ENCODE peak calls at places on chromosome 15, in six cellular contexts. One of them, this sample, is unnamed.

GRCh38 chr15:81516461-81516860 is 142.4 kb upstream of the TMC3 start:
- DNase-seq in cardiac fibroblast: peak
- DNase-seq in endodermal cell: no peak
- DNase-seq in AG04450: no peak
- DNase-seq in gastrocnemius medialis: no peak
- DNase-seq in H1: no peak
- DNase-seq in this sample: no peak

GRCh38 chr15:90637693-90638092 is 79.5 kb upstream of the BLM start:
- DNase-seq in H1: no peak
- DNase-seq in gastrocnemius medialis: no peak
- DNase-seq in cardiac fibroblast: no peak
- DNase-seq in endodermal cell: no peak
- DNase-seq in AG04450: no peak
- DNase-seq in this sample: no peak

GRCh38 chr15:82613764-82614163 is 33.4 kb downstream of the CPEB1 start:
- DNase-seq in endodermal cell: no peak
- DNase-seq in H1: no peak
- DNase-seq in AG04450: no peak
- DNase-seq in gastrocnemius medialis: no peak
- DNase-seq in cardiac fibroblast: no peak
- DNase-seq in this sample: no peak

GRCh38 chr15:32029409-32029861 is 880 bp upstream of the CHRNA7 start:
- DNase-seq in AG04450: no peak
- DNase-seq in endodermal cell: peak
- DNase-seq in H1: no peak
- DNase-seq in gastrocnemius medialis: no peak
- DNase-seq in cardiac fibroblast: no peak
- DNase-seq in this sample: no peak

GRCh38 chr15:51299187-51300015 is 39.0 kb downstream of the CYP19A1 start:
- DNase-seq in endodermal cell: no peak
- DNase-seq in gastrocnemius medialis: no peak
- DNase-seq in cardiac fibroblast: no peak
- DNase-seq in AG04450: no peak
- DNase-seq in H1: no peak
- DNase-seq in this sample: no peak

GRCh38 chr15:60585743-60586708 is 107.1 kb upstream of the ICE2 start:
- DNase-seq in cardiac fibroblast: peak
- DNase-seq in gastrocnemius medialis: peak
- DNase-seq in AG04450: peak
- DNase-seq in endodermal cell: peak
- DNase-seq in H1: no peak
- DNase-seq in this sample: no peak

GRCh38 chr15:75174736-75175135 is 26.9 kb upstream of the C15orf39 start:
- DNase-seq in H1: no peak
- DNase-seq in AG04450: no peak
- DNase-seq in gastrocnemius medialis: no peak
- DNase-seq in endodermal cell: no peak
- DNase-seq in cardiac fibroblast: no peak
- DNase-seq in this sample: no peak

GRCh38 chr15:26864664-26865191 is 2.1 kb upstream of the GABRA5 start:
- DNase-seq in endodermal cell: peak
- DNase-seq in H1: no peak
- DNase-seq in cardiac fibroblast: peak
- DNase-seq in gastrocnemius medialis: no peak
- DNase-seq in AG04450: no peak
- DNase-seq in this sample: peak

GRCh38 chr15:100958326-100959065 is 39.3 kb downstream of the LRRK1 start:
- DNase-seq in gastrocnemius medialis: no peak
- DNase-seq in endodermal cell: no peak
- DNase-seq in H1: no peak
- DNase-seq in cardiac fibroblast: peak
- DNase-seq in AG04450: no peak
- DNase-seq in this sample: no peak

GRCh38 chr15:26126819-26127387 is 263.8 kb upstream of the ATP10A start:
- DNase-seq in endodermal cell: no peak
- DNase-seq in gastrocnemius medialis: no peak
- DNase-seq in cardiac fibroblast: no peak
- DNase-seq in H1: no peak
- DNase-seq in AG04450: no peak
- DNase-seq in this sample: no peak

GRCh38 chr15:101651753-101652097 is 456 bp downstream of the TM2D3 start:
- DNase-seq in cardiac fibroblast: peak
- DNase-seq in endodermal cell: no peak
- DNase-seq in H1: no peak
- DNase-seq in AG04450: no peak
- DNase-seq in gastrocnemius medialis: peak
- DNase-seq in this sample: no peak

GRCh38 chr15:70208332-70208731 is 110.6 kb upstream of the TLE3 start:
- DNase-seq in AG04450: no peak
- DNase-seq in gastrocnemius medialis: no peak
- DNase-seq in endodermal cell: peak
- DNase-seq in H1: no peak
- DNase-seq in cardiac fibroblast: no peak
- DNase-seq in this sample: no peak

GRCh38 chr15:70212288-70212962 is 114.7 kb upstream of the TLE3 start:
- DNase-seq in cardiac fibroblast: no peak
- DNase-seq in AG04450: no peak
- DNase-seq in H1: no peak
- DNase-seq in gastrocnemius medialis: no peak
- DNase-seq in endodermal cell: no peak
- DNase-seq in this sample: no peak

GRCh38 chr15:70209499-70209898 is 111.8 kb upstream of the TLE3 start:
- DNase-seq in cardiac fibroblast: no peak
- DNase-seq in H1: no peak
- DNase-seq in endodermal cell: peak
- DNase-seq in AG04450: no peak
- DNase-seq in gastrocnemius medialis: no peak
- DNase-seq in this sample: no peak

GRCh38 chr15:70210076-70210475 is 112.4 kb upstream of the TLE3 start:
- DNase-seq in H1: no peak
- DNase-seq in cardiac fibroblast: no peak
- DNase-seq in AG04450: no peak
- DNase-seq in gastrocnemius medialis: no peak
- DNase-seq in endodermal cell: peak
- DNase-seq in this sample: no peak

DNA sequence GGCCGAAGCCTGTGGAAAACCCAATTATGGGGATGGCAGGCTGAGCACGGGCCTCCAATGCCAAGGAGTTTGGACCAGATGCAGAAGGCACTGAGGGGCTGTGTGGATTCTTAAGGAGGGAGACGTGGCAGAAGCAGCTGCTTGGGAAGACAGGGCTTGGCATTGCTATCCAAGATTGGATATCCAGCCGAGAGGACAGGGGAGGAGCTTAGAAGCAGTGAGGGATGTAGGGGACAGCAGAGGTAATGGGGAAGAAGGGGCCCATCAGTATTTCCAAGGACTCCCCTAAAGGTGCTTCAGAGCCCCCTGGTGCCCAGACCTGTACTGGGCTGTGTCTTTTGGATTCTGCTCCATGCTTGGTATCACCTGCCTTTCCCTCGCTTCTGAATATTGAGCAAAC is 112.8 kb upstream of the TLE3 start:
- DNase-seq in endodermal cell: peak
- DNase-seq in cardiac fibroblast: no peak
- DNase-seq in H1: no peak
- DNase-seq in AG04450: no peak
- DNase-seq in gastrocnemius medialis: no peak
- DNase-seq in this sample: no peak
- TF ChIP-seq CTCF in endodermal cell: peak
- TF ChIP-seq CTCF in cardiac fibroblast: peak
- TF ChIP-seq CTCF in H1: peak
- TF ChIP-seq CTCF in AG04450: peak
- TF ChIP-seq CTCF in gastrocnemius medialis: no peak
- TF ChIP-seq CTCF in this sample: peak

DNA sequence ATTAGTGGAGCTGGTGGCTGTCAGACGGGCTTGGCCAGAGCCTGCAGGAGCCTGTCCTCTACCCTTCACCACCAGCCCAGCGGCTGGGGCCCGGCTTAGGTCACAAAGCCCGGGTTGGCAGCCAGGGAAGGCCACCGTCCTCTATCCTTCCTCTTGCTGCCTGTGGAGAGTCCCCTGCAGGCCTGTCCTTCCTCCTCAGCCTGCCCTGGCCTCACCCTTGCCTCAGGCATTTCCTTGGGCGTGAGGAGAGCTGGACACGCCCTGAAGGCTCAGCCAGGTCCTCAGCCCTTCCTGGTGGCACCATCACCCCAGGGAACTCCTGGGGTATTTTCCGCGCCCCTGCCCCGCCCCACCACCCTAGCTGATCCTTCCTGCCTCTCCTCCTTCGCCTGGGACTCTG is 7.7 kb downstream of the CHAC1 start:
- DNase-seq in cardiac fibroblast: no peak
- DNase-seq in endodermal cell: no peak
- DNase-seq in AG04450: no peak
- DNase-seq in gastrocnemius medialis: no peak
- DNase-seq in H1: no peak
- DNase-seq in this sample: no peak
- H3K4me3 ChIP-seq in cardiac fibroblast: no peak
- H3K4me3 ChIP-seq in endodermal cell: no peak
- H3K4me3 ChIP-seq in AG04450: no peak
- H3K4me3 ChIP-seq in gastrocnemius medialis: no peak
- H3K4me3 ChIP-seq in H1: no peak
- H3K4me3 ChIP-seq in this sample: no peak

GRCh38 chr15:62456011-62456920 is 291.2 kb upstream of the C2CD4B start:
- DNase-seq in endodermal cell: no peak
- DNase-seq in cardiac fibroblast: no peak
- DNase-seq in gastrocnemius medialis: peak
- DNase-seq in AG04450: no peak
- DNase-seq in H1: no peak
- DNase-seq in this sample: no peak
- TF ChIP-seq CTCF in endodermal cell: no peak
- TF ChIP-seq CTCF in cardiac fibroblast: no peak
- TF ChIP-seq CTCF in gastrocnemius medialis: no peak
- TF ChIP-seq CTCF in AG04450: no peak
- TF ChIP-seq CTCF in H1: no peak
- TF ChIP-seq CTCF in this sample: no peak

GRCh38 chr15:40829155-40829554 is 647 bp upstream of the PPP1R14D start:
- DNase-seq in cardiac fibroblast: no peak
- DNase-seq in AG04450: no peak
- DNase-seq in endodermal cell: no peak
- DNase-seq in gastrocnemius medialis: no peak
- DNase-seq in H1: no peak
- DNase-seq in this sample: no peak
- H3K4me3 ChIP-seq in cardiac fibroblast: no peak
- H3K4me3 ChIP-seq in AG04450: no peak
- H3K4me3 ChIP-seq in endodermal cell: no peak
- H3K4me3 ChIP-seq in gastrocnemius medialis: no peak
- H3K4me3 ChIP-seq in H1: no peak
- H3K4me3 ChIP-seq in this sample: no peak

This sample was measured in retinal pigment epithelial cell.